ENCODE peak calls at places on chromosomes 11 and 22, in four cellular contexts. Q, I, Y and C are unnamed samples.

GRCh38 chr11:43573233-43573632 is 107.3 kb upstream of the HSD17B12 start:
- DNase-seq in I (no peak), Q (no peak), Y (peak), C (no peak)

GRCh38 chr11:12411806-12412727 is 34.7 kb downstream of the PARVA start:
- DNase-seq in I (peak), Y (peak), Q (no peak), C (peak)

GRCh38 chr22:30422481-30423295 is 2.9 kb upstream of the MTFP1 start:
- DNase-seq in I (peak), Q (no peak), Y (peak), C (peak)

GRCh38 chr11:61747389-61748285 is 4.8 kb upstream of the MYRF start:
- DNase-seq in Q (no peak), Y (peak), I (peak), C (peak)

GRCh38 chr11:62732830-62733229 is 4.5 kb downstream of the TTC9C start:
- DNase-seq in Y (peak), Q (no peak), I (no peak), C (no peak)

GRCh38 chr22:42217752-42218280 is 52.6 kb downstream of the TCF20 start:
- DNase-seq in I (peak), Q (no peak), Y (no peak), C (peak)

GRCh38 chr11:120186799-120187591 is 23.8 kb upstream of the OAF start:
- DNase-seq in Q (peak), Y (peak), I (no peak), C (no peak)

GRCh38 chr11:7383406-7383805 is 101.9 kb upstream of the OLFML1 start:
- DNase-seq in Q (no peak), Y (no peak), I (no peak), C (no peak)

GRCh38 chr11:120801801-120802689 is 221.9 kb upstream of the TBCEL start:
- DNase-seq in I (peak), Q (no peak), Y (peak), C (peak)

GRCh38 chr22:20422965-20423635 is 14.5 kb downstream of the SCARF2 start:
- DNase-seq in Y (no peak), Q (no peak), I (no peak), C (no peak)

DNA sequence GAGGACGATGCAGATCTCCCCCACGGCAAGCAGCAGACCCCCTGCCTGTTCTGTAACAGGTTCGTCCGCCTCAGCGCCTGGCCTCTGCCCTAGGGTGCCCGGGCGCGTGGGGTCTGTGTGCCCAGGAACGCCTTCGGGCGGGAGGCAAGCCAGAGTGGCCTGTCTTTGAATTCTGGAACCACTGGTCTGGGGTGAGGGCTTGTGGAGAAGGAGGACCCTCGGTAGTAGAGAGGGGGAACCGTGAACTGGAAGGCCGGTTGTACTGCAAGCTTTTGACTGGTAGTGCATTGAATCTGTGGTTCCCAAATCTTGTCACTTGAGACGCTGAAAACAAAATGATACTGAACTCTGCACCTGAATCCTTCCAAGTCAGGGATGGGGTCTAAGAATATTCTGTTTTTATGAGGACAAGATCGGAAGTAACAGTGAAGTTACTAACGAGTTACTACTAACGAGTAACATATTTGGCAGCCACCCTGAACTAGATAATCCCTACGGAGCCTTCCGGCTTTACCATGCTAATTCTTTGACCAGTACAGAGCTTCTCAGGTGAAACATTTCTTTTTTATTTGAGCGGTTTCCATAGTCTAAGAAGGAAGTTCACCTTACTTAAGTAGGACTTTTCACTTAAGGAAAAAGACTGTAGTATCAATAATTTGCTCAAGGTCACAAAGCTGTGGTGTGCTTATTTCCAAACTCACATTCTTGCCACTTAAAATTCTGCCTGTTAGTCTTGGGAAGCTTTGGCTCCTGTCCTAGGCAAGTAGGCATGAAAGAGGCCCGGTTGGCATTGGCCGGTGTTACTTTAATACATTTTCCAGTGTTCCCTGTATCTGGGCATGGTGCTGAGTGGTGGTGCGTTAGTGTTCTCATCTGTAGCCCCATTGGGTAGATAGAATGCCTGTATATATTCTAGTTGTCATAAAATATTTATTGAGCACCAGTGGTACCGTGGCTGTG is 860 bp downstream of the PRMT3 start:
- DNase-seq in Y (peak), I (no peak), Q (no peak), C (no peak)
- TF ChIP-seq SUZ12 in Y (no peak), I (no peak), Q (no peak), C (no peak)

GRCh38 chr22:22865311-22866072 is 22.1 kb upstream of the IGLL5 start:
- DNase-seq in I (no peak), Y (no peak), Q (no peak), C (no peak)
- H3K9ac ChIP-seq in I (no peak), Y (no peak), Q (no peak), C (no peak)

DNA sequence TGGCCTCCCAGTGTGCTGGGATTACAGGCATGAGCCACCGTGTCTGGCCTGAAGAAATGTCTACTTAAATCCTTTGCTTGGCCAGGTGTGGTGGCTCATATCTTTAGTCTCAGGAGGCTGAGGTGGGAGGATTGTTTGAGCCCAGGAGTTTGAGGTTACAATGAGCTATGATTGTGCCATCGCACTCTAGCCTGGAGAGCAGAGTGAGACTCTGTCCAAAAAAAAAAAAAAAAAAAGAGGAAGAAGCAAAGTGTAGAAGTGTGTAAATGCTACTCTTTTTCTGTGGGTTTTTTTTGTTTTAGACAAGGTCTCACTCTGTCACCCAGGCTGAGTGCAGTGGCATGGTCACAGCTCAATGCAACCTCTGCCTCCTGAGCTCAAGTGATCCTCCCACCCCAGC is 6.4 kb upstream of the ATG16L2 start:
- DNase-seq in Q (no peak), Y (no peak), I (no peak), C (no peak)
- H3K4me3 ChIP-seq in Q (no peak), Y (no peak), I (no peak), C (no peak)

GRCh38 chr11:70186936-70187335 is 16.2 kb upstream of the FADD start:
- DNase-seq in Q (no peak), I (no peak), Y (no peak), C (no peak)
- TF ChIP-seq SUZ12 in Q (no peak), I (no peak), Y (no peak), C (no peak)

GRCh38 chr11:90775573-90776165 is 552.8 kb upstream of the CHORDC1 start:
- DNase-seq in I (no peak), Y (no peak), Q (peak), C (no peak)
- H3K9ac ChIP-seq in I (no peak), Y (no peak), Q (no peak), C (no peak)

GRCh38 chr11:128482512-128483191 is 104.7 kb downstream of the ETS1 start:
- DNase-seq in Y (no peak), I (no peak), Q (no peak), C (no peak)
- H3K4me3 ChIP-seq in Y (no peak), I (no peak), Q (peak), C (no peak)

GRCh38 chr11:126340960-126341709 is 14.4 kb upstream of the ST3GAL4 start:
- DNase-seq in I (no peak), Q (peak), Y (no peak), C (no peak)

GRCh38 chr11:126339866-126340434 is 15.5 kb upstream of the ST3GAL4 start:
- DNase-seq in Y (no peak), Q (no peak), I (no peak), C (no peak)

GRCh38 chr11:126337472-126338241 is 17.8 kb upstream of the ST3GAL4 start:
- DNase-seq in I (no peak), Y (peak), Q (no peak), C (no peak)

GRCh38 chr11:126338346-126339055 is 17.0 kb upstream of the ST3GAL4 start:
- DNase-seq in Y (no peak), I (no peak), Q (no peak), C (no peak)

GRCh38 chr11:126339073-126339865 is 16.2 kb upstream of the ST3GAL4 start:
- DNase-seq in Y (no peak), Q (no peak), I (no peak), C (no peak)
- TF ChIP-seq SUZ12 in Y (no peak), Q (no peak), I (no peak), C (no peak)

DNA sequence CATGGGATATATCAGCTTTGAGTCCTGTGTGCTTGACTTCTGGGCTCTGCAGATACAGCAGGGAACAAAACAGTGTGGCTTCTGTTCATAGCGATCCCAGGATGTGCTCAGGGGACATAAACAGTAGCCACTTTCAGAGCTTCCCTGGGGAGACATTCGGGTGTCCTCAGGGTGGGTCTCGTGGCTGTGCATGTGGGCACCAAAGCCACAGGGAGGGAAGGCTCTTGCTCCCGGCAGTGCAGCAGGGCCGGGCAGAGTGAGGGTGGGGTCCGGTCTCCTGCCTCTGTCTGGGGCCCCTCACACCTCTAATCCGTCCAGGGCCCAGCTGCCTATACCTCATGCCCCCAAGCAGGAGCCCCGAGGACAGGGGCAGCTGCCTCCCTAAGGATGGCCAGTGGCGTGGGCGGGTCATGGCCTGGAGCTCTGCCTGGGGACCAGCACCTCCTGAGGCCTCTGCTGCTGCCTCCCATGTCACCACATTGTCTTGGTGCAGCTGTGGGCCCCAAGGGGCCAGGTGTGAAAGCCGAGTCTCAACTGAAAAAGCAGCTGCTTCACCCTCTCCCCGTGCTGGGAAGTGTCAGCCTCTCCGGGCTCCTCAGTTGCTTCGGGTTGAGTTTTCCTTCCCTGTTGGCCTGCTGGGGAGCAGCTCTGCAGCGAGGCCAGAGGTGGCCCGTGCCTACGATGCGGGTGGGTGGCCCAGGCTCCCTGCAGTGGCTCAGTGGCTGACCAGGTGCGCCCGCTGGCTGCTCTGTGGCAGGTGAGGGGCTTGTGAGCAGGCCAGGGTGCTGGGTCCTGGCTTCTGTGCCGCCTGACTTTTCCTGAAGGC is 3.8 kb downstream of the TPCN2 start:
- DNase-seq in Y (no peak), I (no peak), Q (no peak), C (no peak)
- H3K9ac ChIP-seq in Y (no peak), I (no peak), Q (peak), C (no peak)